ENCODE peak calls at places on chromosomes 16 and 17, in five cellular contexts. F is BE2C, Q is cardiac fibroblast, O is brain microvascular endothelial cell, E is sigmoid colon. M is an unnamed sample.
A peak's percentile ranks its signal among the peaks of the same experiment; 100 is the strongest.

GRCh38 chr16:30907064-30907463 is 10.7 kb downstream of the CTF1 start:
- DNase-seq in E (no peak), O (no peak), Q (no peak), F (no peak), M (no peak)

GRCh38 chr17:82615084-82616020 is 32.9 kb downstream of the WDR45B start:
- DNase-seq in E (no peak), O (no peak), Q (no peak), F (no peak), M (no peak)

GRCh38 chr16:46947900-46948547 is 25.4 kb downstream of the DNAJA2 start:
- DNase-seq in O (peak; percentile 17), F (peak; percentile 40), E (no peak), Q (peak; percentile 64), M (peak; percentile 59)

GRCh38 chr16:90077757-90078593 is 844 bp upstream of the PRDM7 start:
- DNase-seq in E (no peak), F (peak; percentile 52), Q (peak; percentile 42), O (no peak), M (no peak)

GRCh38 chr17:63442549-63443035 is 3.5 kb downstream of the CYB561 start:
- DNase-seq in Q (no peak), F (peak; percentile 97), E (no peak), O (no peak), M (no peak)

GRCh38 chr17:47660064-47660492 is 10.4 kb downstream of the KPNB1 start:
- DNase-seq in O (no peak), F (no peak), Q (no peak), E (no peak), M (peak; percentile 54)

GRCh38 chr16:85153046-85153445 is 40.8 kb upstream of the CIBAR2 start:
- DNase-seq in O (no peak), Q (no peak), E (no peak), F (no peak), M (no peak)

GRCh38 chr17:16593356-16594102 is 24.5 kb upstream of the ZNF287 start:
- DNase-seq in O (no peak), F (no peak), E (no peak), Q (peak; percentile 59), M (peak; percentile 75)

GRCh38 chr16:88977028-88977844 is at the start of gene CBFA2T3:
- DNase-seq in F (peak; percentile 49), E (peak; percentile 90), O (no peak), Q (no peak), M (peak; percentile 68)

GRCh38 chr16:88974080-88974479 is 2.9 kb downstream of the CBFA2T3 start:
- DNase-seq in Q (no peak), E (no peak), O (no peak), F (no peak), M (no peak)

GRCh38 chr16:88976359-88977027 is 514 bp downstream of the CBFA2T3 start:
- DNase-seq in Q (no peak), F (no peak), E (no peak), O (no peak), M (no peak)

GRCh38 chr16:88974641-88975215 is 2.3 kb downstream of the CBFA2T3 start:
- DNase-seq in E (no peak), Q (no peak), O (no peak), F (no peak), M (no peak)

DNA sequence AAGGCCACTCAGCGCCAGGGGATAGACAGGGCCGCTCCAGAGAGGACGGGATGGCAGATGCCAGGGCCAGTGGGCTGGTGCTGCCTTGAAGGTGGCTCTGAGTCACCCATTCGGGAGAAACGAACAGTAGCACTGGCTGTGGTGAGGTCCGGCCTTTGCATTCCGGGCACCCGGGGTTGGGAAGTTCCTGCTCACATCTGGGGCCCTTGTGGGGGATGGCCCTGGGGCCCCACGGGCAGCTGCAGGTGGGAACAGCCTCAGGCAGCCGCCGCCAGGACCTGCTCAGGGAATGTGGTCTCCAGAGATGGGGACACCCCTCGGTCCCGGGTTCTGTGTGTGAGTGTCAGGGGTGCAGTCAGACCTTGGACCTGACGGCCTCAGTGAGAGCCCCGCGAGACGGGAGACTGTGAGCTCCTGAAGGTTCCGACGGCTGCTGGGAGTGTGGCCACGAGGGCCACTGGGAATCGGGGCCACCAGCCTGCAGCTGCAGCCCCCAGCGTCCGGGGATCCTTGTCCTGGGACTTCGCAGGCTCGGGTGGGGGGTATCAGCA is 1.4 kb downstream of the CBFA2T3 start:
- DNase-seq in E (no peak), O (no peak), F (no peak), Q (no peak), M (no peak)
- H3K4me3 ChIP-seq in E (peak overlapping the region; percentile 29), O (no peak overlapping the region), F (no peak overlapping the region), Q (no peak overlapping the region), M (no peak overlapping the region)

DNA sequence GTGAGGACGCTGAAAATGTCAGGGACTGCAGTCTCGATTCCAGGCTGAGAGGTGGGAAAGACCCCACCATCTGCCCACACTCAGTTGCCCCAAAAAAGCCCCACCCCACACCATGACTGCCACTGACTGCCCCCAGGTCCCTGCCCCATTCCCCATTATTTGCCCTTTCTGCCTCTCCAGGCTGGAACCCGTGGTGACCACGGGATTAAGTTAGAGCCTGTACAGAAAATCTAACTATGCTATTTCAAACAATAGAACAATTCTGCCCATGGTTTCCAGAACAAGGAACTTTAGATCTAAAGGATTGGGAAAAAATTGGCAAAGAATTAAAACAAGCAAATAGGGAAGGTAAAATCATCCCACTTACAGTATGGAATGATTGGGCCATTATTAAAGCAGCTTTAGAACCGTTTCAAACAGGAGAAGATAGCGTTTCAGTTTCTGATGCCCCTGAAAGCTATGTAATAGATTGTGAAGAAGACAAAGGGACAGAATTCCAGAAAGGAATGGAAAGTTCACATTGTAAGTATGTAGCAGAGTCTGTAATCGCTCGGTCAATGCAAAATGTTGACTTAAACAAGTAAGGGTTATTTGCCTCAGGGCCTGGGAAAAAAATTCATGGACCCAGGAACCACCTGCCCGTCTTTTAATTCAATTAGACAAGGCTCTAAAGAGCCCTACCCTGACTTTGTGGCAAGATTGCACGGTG is 14.4 kb downstream of the FLYWCH1 start:
- DNase-seq in Q (no peak), F (no peak), E (no peak), O (no peak), M (no peak)
- TF ChIP-seq CTCF in Q (no peak), F (no peak), E (no peak), O (no peak), M (no peak)

DNA sequence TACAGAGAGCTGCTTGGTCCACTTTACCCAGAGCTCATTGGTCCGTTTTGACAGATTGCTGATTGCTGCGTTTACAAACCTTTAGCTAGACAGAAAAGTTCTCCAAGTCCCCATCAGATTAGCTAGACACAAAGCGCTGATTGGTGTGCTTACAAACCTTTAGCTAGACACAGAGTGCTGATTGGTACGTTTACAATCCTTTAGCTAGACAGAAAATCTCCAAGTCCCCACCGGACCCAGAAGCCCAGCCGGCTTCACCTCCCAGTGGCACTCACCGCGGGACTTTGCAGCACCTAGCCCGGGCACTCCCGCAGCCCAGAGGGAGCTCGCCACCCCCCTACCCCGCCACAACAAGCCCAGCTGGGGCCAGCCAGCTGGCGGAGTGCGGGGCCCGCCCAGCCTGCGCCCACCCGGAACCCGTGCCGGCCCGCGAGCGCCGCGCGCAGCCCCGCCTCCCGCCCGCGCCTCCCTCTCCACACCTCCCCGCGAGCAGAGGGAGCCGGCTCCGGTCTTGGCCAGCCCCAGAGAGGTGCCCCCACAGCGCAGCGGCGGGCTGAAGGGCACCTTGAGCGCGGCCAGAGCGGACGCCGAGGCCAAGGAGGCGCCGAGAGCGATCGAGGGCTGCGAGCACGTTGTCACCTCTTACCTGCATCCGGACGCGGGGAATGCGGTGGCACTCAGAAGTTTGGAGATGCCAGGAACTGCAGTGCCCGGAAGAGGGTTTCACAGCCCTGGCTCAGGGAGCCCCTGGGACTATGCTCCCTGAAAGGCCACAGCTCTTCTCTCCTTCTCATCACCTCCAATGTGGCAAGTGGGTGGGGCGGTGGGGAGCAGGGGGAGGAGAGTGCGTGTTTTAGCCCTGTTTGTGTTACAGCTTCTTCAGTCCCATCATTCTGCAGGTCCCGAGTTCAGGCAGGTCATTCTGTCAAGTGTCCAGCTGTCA is 1504.5 kb downstream of the CDH11 start:
- DNase-seq in O (peak; percentile 1), Q (no peak), E (no peak), F (peak; percentile 9), M (no peak)
- H3K4me3 ChIP-seq in O (peak overlapping the region; percentile 54), Q (peak overlapping the region; percentile 44), E (peak overlapping the region; percentile 53), F (peak overlapping the region; percentile 44), M (no peak overlapping the region)

DNA sequence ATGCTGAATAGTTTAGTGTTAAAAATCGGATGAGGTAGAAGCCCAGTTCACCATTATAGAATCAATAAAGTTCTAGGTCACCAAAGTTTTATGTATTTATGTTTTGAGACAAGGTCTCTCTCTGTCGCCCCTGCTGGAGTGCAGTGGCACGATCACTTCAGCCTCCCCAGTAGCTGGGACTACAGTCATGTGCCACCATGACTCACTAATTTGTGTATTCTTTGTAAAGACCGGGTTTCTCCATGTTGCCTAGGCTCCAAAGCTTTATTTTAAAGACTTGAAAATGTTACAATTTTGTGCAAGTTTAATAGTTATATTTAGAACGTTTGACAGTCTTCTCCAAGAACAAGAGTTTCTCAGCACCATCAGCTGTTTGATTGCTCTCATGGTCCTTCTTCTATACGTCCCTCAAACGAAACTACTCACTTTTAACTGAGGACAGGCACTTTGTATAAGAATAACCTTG is 32.1 kb downstream of the NDE1 start:
- DNase-seq in O (peak; percentile 85), F (peak; percentile 51), E (no peak), Q (peak; percentile 86), M (peak; percentile 87)
- TF ChIP-seq CTCF in O (peak; percentile 82), F (peak; percentile 73), E (no peak), Q (peak; percentile 72), M (peak; percentile 68)

GRCh38 chr17:7859028-7859427 is 1.2 kb downstream of the CYB5D1 start:
- DNase-seq in E (no peak), F (no peak), Q (no peak), O (no peak), M (no peak)
- H3K4me3 ChIP-seq in E (no peak overlapping the region), F (peak overlapping the region; percentile 79), Q (no peak overlapping the region), O (peak overlapping the region; percentile 70), M (peak overlapping the region; percentile 82)

DNA sequence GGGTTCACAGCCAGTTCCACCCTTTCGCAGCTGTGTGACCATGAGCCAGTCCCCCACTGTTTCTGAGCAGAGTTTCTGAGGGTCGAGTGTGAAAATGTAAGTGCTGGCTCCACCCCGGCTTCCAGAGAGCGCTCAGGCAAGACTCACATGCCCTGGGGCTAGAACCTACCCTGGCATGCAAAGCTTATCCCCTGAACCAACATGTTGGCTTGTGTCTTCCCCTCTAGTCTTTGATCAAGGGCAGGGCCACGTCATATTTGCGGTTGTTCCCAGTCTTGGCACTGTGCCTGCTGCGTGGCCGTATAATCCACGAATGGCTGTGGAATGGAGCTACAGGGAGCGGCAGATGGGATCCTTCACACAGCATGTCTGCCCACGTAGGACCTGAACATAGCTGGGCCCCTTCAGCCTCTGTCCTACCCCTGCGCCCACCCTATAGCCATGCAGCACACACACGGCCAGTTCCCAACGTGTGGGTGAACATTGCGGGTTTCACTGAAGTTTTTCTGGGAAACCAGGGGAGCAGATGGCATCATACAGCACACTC is 84.8 kb downstream of the MRM1 start:
- DNase-seq in Q (no peak), F (peak; percentile 47), E (no peak), O (no peak), M (no peak)
- TF ChIP-seq CTCF in Q (no peak), F (no peak), E (no peak), O (no peak), M (no peak)

GRCh38 chr17:2751482-2751881 is 2.0 kb upstream of the CCDC92B start:
- DNase-seq in O (no peak), Q (no peak), F (no peak), E (no peak), M (no peak)

GRCh38 chr17:2749058-2749783 is at the start of gene CCDC92B:
- DNase-seq in E (no peak), F (peak; percentile 31), Q (no peak), O (no peak), M (no peak)

GRCh38 chr17:2750721-2751120 is 1.3 kb upstream of the CCDC92B start:
- DNase-seq in E (no peak), Q (no peak), F (no peak), O (no peak), M (no peak)

GRCh38 chr17:2745317-2746037 is 4.0 kb downstream of the CCDC92B start:
- DNase-seq in Q (no peak), E (no peak), F (no peak), O (no peak), M (no peak)

GRCh38 chr17:2749784-2750181 is 331 bp upstream of the CCDC92B start:
- DNase-seq in O (peak; percentile 36), E (no peak), F (peak; percentile 80), Q (peak; percentile 62), M (peak; percentile 70)
- H3K4me3 ChIP-seq in O (no peak overlapping the region), E (peak overlapping the region; percentile 19), F (peak overlapping the region; percentile 59), Q (no peak overlapping the region), M (no peak overlapping the region)